ENCODE peak calls at places on chromosomes 12 and 14, in six cellular contexts. O is cardiac muscle cell, V is H7, H is ovary, B is body of pancreas, J is K562. K is an unnamed sample. For H3K27me3, the result is how much of the 10 kb centered on the place peaks cover.

GRCh38 chr14:96461950-96462798 is 40.0 kb upstream of the PAPOLA start:
- DNase-seq in O (no peak), V (peak), H (no peak), B (peak), J (no peak), K (no peak)

GRCh38 chr14:55807536-55807935 is 227.5 kb downstream of the KTN1 start:
- DNase-seq in O (peak), V (no peak), H (peak), B (no peak), J (no peak), K (no peak)

GRCh38 chr12:109500406-109501185 is 23.2 kb downstream of the UBE3B start:
- DNase-seq in O (no peak), V (no peak), H (no peak), B (no peak), J (no peak), K (no peak)

GRCh38 chr12:51077930-51078329 is 5.5 kb downstream of the CSRNP2 start:
- DNase-seq in O (peak), V (no peak), H (no peak), B (no peak), J (no peak), K (no peak)

GRCh38 chr12:121065345-121065744 is 26.3 kb upstream of the OASL start:
- DNase-seq in O (no peak), V (no peak), H (no peak), B (no peak), J (no peak), K (no peak)

GRCh38 chr12:6053541-6053940 is 70.9 kb downstream of the VWF start:
- DNase-seq in O (peak), V (no peak), H (no peak), B (no peak), J (no peak), K (no peak)

GRCh38 chr12:124767075-124767821 is 96.4 kb downstream of the SCARB1 start:
- DNase-seq in O (peak), V (peak), H (peak), B (peak), J (peak), K (peak)

GRCh38 chr14:88765130-88765529 is 27.6 kb downstream of the EML5 start:
- DNase-seq in O (no peak), V (peak), H (no peak), B (no peak), J (no peak), K (no peak)

GRCh38 chr12:115354007-115354452 is 670.1 kb upstream of the TBX3 start:
- DNase-seq in O (no peak), V (no peak), H (peak), B (no peak), J (peak), K (peak)

GRCh38 chr14:96960598-96961116 is 163.5 kb downstream of the VRK1 start:
- DNase-seq in O (no peak), V (no peak), H (no peak), B (no peak), J (no peak), K (no peak)

GRCh38 chr14:96297000-96297399 is 41.0 kb downstream of the BDKRB1 start:
- DNase-seq in O (no peak), V (no peak), H (no peak), B (no peak), J (peak), K (no peak)

GRCh38 chr14:59664741-59665140 is 88.1 kb upstream of the CCDC175 start:
- DNase-seq in O (no peak), V (no peak), H (no peak), B (no peak), J (no peak), K (no peak)

GRCh38 chr12:112196476-112196875 is 71.1 kb downstream of the TRAFD1 start:
- DNase-seq in O (no peak), V (no peak), H (no peak), B (no peak), J (no peak), K (no peak)

GRCh38 chr12:101166866-101167265 is 43.2 kb downstream of the SLC5A8 start:
- DNase-seq in O (no peak), V (no peak), H (no peak), B (no peak), J (no peak), K (no peak)

GRCh38 chr12:1907652-1908611 is 10.5 kb downstream of the CACNA2D4 start:
- DNase-seq in O (no peak), V (peak), H (no peak), B (no peak), J (no peak), K (peak)

GRCh38 chr14:104140463-104141331 is 2.3 kb downstream of the KIF26A start:
- DNase-seq in O (no peak), V (peak), H (peak), B (no peak), J (no peak), K (no peak)

GRCh38 chr14:54715244-54715643 is 148.3 kb downstream of the SAMD4A start:
- DNase-seq in O (no peak), V (no peak), H (no peak), B (no peak), J (peak), K (no peak)

GRCh38 chr14:22566845-22567244 is 22.2 kb downstream of the DAD1 start:
- DNase-seq in O (no peak), V (no peak), H (no peak), B (no peak), J (no peak), K (no peak)

GRCh38 chr14:25406818-25407217 is 356.9 kb upstream of the STXBP6 start:
- DNase-seq in O (peak), V (peak), H (no peak), B (peak), J (peak), K (no peak)

GRCh38 chr12:82910246-82910893 is 223.7 kb downstream of the TMTC2 start:
- DNase-seq in O (no peak), V (peak), H (no peak), B (no peak), J (no peak), K (no peak)

GRCh38 chr14:35881280-35881679 is 55.1 kb downstream of the BRMS1L start:
- DNase-seq in O (no peak), V (no peak), H (no peak), B (no peak), J (no peak), K (no peak)

GRCh38 chr14:100609331-100609870 is 22.2 kb upstream of the BEGAIN start:
- DNase-seq in O (no peak), V (peak), H (no peak), B (peak), J (no peak), K (no peak)

GRCh38 chr12:65229441-65229840 is 49.0 kb upstream of the MSRB3 start:
- DNase-seq in O (no peak), V (no peak), H (no peak), B (no peak), J (no peak), K (no peak)

GRCh38 chr14:53982546-53982945 is 25.9 kb upstream of the BMP4 start:
- DNase-seq in O (no peak), V (no peak), H (no peak), B (no peak), J (no peak), K (no peak)

GRCh38 chr14:22600027-22600426 is 1.9 kb downstream of the ABHD4 start:
- DNase-seq in O (no peak), V (no peak), H (no peak), B (no peak), J (no peak), K (no peak)

GRCh38 chr14:22226381-22226780 is 362.6 kb downstream of the DAD1 start:
- DNase-seq in O (no peak), V (peak), H (no peak), B (no peak), J (peak), K (no peak)

GRCh38 chr14:74667758-74668157 is 45.1 kb downstream of the AREL1 start:
- DNase-seq in O (no peak), V (no peak), H (no peak), B (no peak), J (no peak), K (no peak)

GRCh38 chr12:15534870-15535269 is 212.6 kb downstream of the PTPRO start:
- DNase-seq in O (no peak), V (no peak), H (no peak), B (no peak), J (no peak), K (peak)

GRCh38 chr12:1935700-1936378 is 17.4 kb upstream of the CACNA2D4 start:
- DNase-seq in O (no peak), V (peak), H (peak), B (peak), J (no peak), K (no peak)

DNA sequence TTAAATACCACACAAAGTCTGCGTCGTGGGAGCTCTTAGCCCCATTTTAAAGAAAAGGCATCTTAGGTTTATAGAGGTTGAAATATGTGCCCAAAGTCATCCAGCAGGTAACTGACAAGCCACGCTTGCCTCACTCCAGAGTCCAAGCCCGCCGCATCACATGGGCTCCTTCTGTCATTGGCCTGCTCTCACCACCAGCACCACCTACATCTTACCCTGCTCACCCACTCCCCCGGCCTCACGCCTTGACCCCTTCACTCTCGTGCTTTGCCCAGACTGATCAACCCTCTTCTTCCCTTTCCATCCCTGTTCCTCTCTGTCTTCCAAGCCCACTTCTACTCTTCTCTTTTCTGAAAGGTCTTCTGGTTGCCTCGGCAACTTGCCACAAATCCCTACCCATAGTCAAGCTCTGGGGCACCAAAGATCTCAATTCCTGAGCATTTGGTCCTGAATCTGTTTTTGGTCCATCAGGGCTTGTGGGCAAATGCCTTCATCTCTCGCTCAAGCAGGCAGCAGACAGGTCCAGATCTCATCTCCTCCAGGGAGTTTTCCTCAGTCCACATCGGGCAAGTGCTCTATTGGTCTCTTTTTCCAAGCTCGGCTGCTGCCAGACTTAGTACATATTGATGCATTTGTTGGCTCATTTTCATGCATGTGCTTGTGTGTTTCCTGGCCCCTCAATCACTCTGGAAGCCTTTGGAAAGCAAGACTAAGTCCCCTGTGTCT is 3.5 kb upstream of the KRT1 start:
- DNase-seq in O (no peak), V (no peak), H (no peak), B (no peak), J (no peak), K (no peak)
- H3K27me3 ChIP-seq in O (half or more), V (under half), H (under half), B (under half), J (under half), K (under half)

GRCh38 chr12:130477221-130477620 is 139.5 kb downstream of the PIWIL1 start:
- DNase-seq in O (no peak), V (no peak), H (no peak), B (no peak), J (no peak), K (no peak)

GRCh38 chr12:130477701-130478100 is 140.0 kb downstream of the PIWIL1 start:
- DNase-seq in O (no peak), V (no peak), H (no peak), B (no peak), J (no peak), K (no peak)

GRCh38 chr12:130476451-130476850 is 138.8 kb downstream of the PIWIL1 start:
- DNase-seq in O (peak), V (no peak), H (no peak), B (no peak), J (no peak), K (no peak)

GRCh38 chr12:130473266-130473665 is 135.6 kb downstream of the PIWIL1 start:
- DNase-seq in O (no peak), V (peak), H (no peak), B (no peak), J (no peak), K (no peak)

DNA sequence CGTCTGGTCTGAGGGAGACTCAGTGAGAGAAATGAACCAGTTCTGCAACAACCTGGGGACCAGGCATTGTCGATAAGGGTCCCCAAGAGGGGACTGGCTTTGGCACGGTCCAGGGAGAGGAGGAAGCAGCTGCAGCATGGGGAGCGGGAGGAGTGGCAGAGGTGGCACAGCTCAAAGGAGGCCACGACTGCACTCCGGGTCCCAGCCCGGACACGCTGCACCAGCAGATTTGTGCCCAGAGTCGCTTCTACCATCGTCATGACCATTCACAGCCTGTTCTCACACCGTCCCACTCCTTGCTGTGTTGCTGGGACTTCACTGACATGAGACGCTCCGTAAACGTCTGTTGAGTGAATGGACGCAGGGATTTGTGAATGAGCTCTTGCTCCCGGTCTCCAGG is 136.9 kb downstream of the PIWIL1 start:
- DNase-seq in O (no peak), V (peak), H (no peak), B (no peak), J (no peak), K (no peak)
- H3K27me3 ChIP-seq in O (under half), V (under half), H (under half), B (under half), J (under half), K (under half)

GRCh38 chr14:77424862-77425261 is 1.5 kb upstream of the NOXRED1 start:
- DNase-seq in O (no peak), V (peak), H (no peak), B (no peak), J (no peak), K (no peak)
- H3K27me3 ChIP-seq in O (under half), V (under half), H (under half), B (under half), J (under half), K (under half)

DNA sequence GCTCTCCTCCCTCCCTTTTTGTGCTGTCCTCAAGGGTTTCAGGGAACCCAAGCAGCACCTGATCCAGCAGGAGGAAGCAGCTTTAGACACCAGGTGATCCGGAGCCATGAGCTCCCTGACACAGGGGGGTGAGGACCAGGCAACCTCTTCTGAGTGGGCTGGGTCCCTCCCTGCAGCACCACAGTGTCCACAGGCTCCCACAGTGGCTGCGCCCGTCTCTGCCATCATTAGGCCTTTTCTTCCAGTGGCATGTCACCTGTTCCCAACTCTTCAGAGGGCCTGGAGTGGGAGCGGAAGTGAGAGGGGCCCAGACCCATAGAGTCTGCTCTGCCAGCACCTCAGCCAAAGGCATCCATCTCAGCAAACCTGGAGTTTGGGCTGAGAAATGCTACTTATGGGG is 421 bp upstream of the KRT76 start:
- DNase-seq in O (no peak), V (no peak), H (no peak), B (no peak), J (no peak), K (no peak)
- H3K27me3 ChIP-seq in O (half or more), V (under half), H (under half), B (under half), J (under half), K (under half)

GRCh38 chr14:103087343-103087835 is 3.4 kb downstream of the LBHD2 start:
- DNase-seq in O (no peak), V (peak), H (no peak), B (no peak), J (no peak), K (no peak)
- H3K27me3 ChIP-seq in O (under half), V (under half), H (under half), B (under half), J (under half), K (under half)

DNA sequence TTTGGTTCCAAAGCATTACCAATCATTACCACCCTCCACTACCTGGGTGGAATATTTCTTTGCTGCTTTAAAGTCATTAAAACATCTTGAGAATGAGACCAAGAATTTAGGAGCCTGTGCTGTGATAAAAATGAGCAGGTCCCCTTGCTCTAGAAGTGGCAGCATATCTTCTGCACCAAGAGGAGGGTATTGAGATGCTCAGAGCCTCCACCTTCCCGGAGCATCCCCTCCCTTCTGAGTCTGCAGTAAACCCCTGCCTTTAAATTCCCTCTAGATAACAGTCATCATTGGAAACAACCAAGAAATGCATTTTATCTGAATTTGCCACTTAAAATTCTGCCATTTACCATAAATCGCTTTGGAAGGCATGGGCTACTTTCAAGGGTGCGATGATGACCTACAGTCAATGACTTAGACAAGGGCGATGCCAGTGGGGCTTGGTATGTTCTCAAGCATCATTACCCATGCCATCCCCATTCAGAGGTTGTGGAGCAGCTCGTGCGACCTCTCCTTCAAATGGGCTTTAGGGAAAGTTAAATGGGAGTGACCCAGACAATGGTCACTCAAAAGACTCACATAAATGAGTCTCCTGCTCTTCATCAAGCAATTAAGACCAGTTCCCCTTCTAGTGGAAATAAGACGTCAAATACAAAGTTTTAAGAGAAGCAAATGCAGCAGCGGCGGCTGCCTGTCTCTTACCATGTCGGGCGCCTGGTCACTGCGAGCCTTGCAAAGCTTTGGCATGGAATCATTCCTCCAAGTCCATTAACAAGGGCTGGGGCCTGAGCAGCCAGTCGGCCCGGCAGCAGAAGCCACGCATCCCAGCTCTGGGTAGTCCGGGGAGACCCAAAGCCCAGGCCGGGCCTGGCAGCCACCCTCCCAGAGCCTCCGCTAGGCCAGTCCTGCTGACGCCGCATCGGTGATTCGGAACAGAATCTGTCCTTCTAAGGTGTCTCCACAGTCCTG is 334.5 kb downstream of the TMEM121 start:
- DNase-seq in O (no peak), V (no peak), H (peak), B (peak), J (no peak), K (no peak)
- H3K27me3 ChIP-seq in O (under half), V (under half), H (under half), B (under half), J (under half), K (under half)

DNA sequence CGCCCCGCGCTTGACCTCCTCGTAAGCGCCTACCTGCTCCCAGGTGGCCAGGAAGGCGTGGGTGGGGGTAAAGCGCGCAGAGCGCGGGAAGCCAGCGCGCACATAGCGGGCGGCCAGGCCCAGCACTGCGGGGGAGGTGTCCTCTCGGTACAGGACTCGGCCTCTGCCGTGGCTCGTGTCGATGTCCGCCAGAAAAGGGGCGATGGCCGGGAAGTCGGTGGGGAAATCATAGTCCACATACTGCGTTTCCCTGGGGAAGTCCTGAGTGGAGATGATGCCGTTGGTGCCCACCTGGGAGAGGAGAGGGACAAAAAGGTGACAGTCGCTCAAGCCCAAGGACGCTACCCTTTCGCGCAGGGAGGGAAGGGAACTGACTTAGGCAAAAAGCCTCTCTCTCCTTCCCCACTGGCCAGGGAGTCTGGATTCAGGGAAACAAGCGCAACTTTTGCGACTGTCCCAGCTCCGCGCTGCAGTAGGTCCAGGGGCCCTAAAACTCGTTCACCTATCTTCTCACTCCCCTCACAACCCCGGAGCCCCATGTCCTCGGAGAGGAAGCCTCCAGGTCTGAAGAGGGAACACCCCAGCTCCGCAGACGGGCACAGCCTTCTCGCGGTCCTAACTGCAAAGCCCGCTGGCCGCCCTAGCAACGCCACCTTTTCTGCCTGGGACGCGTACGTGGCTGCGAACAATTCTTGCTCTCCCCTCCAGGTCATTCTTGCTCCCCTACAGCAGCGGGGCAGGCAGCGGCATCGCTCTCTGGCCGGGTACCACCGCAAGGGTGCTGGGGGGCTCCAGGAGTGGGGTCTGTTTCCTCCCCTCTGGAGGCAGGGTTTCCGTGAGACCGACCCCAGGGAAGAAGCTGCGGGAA is 752 bp downstream of the NID2 start:
- DNase-seq in O (peak), V (peak), H (peak), B (peak), J (no peak), K (no peak)
- H3K27me3 ChIP-seq in O (under half), V (under half), H (under half), B (under half), J (under half), K (under half)

GRCh38 chr12:3745152-3745551 is 7.8 kb downstream of the CRACR2A start:
- DNase-seq in O (no peak), V (no peak), H (no peak), B (no peak), J (no peak), K (no peak)
- H3K27me3 ChIP-seq in O (under half), V (under half), H (under half), B (under half), J (under half), K (under half)

GRCh38 chr12:49334681-49335080 is 2.3 kb downstream of the C1QL4 start:
- DNase-seq in O (no peak), V (peak), H (no peak), B (no peak), J (no peak), K (no peak)

GRCh38 chr12:49332891-49333371 is 4.1 kb downstream of the C1QL4 start:
- DNase-seq in O (no peak), V (peak), H (no peak), B (no peak), J (no peak), K (no peak)

GRCh38 chr12:49332441-49332861 is 4.5 kb downstream of the C1QL4 start:
- DNase-seq in O (no peak), V (no peak), H (no peak), B (no peak), J (no peak), K (no peak)

GRCh38 chr12:49335118-49335954 is 1.7 kb downstream of the C1QL4 start:
- DNase-seq in O (no peak), V (peak), H (no peak), B (no peak), J (no peak), K (no peak)

GRCh38 chr12:49334226-49334625 is 2.8 kb downstream of the C1QL4 start:
- DNase-seq in O (no peak), V (peak), H (no peak), B (no peak), J (no peak), K (no peak)
- H3K27me3 ChIP-seq in O (half or more), V (half or more), H (under half), B (under half), J (under half), K (under half)